ENCODE peak calls at places on chromosomes 11 and 22, in six cellular contexts. W is stimulated activated CD4-positive, alpha-beta T cell treated with anti-CD3 and anti-CD28 coated beads, Interleukin-2, amount 100 ng/mL, for 48 hours; P is astrocyte of the spinal cord; D is activated T-cell treated with anti-CD3 and anti-CD28 coated beads for 24 hours; K is cardiac muscle cell; Y is ACHN. C is an unnamed sample.

GRCh38 chr11:73950869-73951710 is at the start of gene DNAJB13:
- DNase-seq in W (no peak), P (peak), D (no peak), K (peak), Y (peak), C (peak)

GRCh38 chr11:7462706-7463105 is 22.6 kb upstream of the OLFML1 start:
- DNase-seq in W (no peak), P (no peak), D (no peak), K (no peak), Y (no peak), C (no peak)

GRCh38 chr11:133809525-133810178 is 35.7 kb downstream of the SPATA19 start:
- DNase-seq in W (no peak), P (no peak), D (no peak), K (peak), Y (no peak), C (no peak)

GRCh38 chr11:33997473-33998347 is 53.8 kb upstream of the CAPRIN1 start:
- DNase-seq in W (no peak), P (no peak), D (no peak), K (peak), Y (no peak), C (peak)

GRCh38 chr11:82046778-82047177 is 686.9 kb downstream of the FAM181B start:
- DNase-seq in W (no peak), P (peak), D (no peak), K (peak), Y (no peak), C (no peak)

GRCh38 chr11:69353696-69354544 is 60.0 kb downstream of the MYEOV start:
- DNase-seq in W (no peak), P (peak), D (no peak), K (no peak), Y (no peak), C (no peak)

GRCh38 chr11:63814383-63814736 is 1.1 kb downstream of the SPINDOC start:
- DNase-seq in W (no peak), P (no peak), D (no peak), K (peak), Y (no peak), C (no peak)

GRCh38 chr22:48103126-48103875 is 1340.9 kb downstream of the TBC1D22A start:
- DNase-seq in W (no peak), P (no peak), D (no peak), K (no peak), Y (no peak), C (no peak)

GRCh38 chr11:35622070-35622469 is 3.8 kb downstream of the FJX1 start:
- DNase-seq in W (no peak), P (peak), D (no peak), K (peak), Y (peak), C (no peak)

GRCh38 chr11:119450590-119450989 is 27.6 kb upstream of the THY1 start:
- DNase-seq in W (no peak), P (no peak), D (no peak), K (no peak), Y (no peak), C (no peak)

GRCh38 chr22:21067075-21067900 is 21.5 kb downstream of the LRRC74B start:
- DNase-seq in W (no peak), P (no peak), D (no peak), K (no peak), Y (no peak), C (no peak)

GRCh38 chr11:70570693-70571395 is 172.5 kb downstream of the CTTN start:
- DNase-seq in W (no peak), P (no peak), D (no peak), K (no peak), Y (no peak), C (no peak)

GRCh38 chr11:57614234-57614772 is 16.8 kb downstream of the SERPING1 start:
- DNase-seq in W (no peak), P (no peak), D (no peak), K (no peak), Y (no peak), C (no peak)

C was measured in small intestine.